ENCODE peak calls at places on chromosomes 5 and 9, in seven cellular contexts. R, Y, W, V, A, J and K are unnamed samples.

GRCh38 chr5:134122530-134122929 is 8.0 kb downstream of the TCF7 start:
- DNase-seq in R (peak), Y (no peak), W (no peak), V (no peak), A (no peak), J (no peak), K (peak)

GRCh38 chr9:138063033-138063432 is 185.5 kb downstream of the CACNA1B start:
- DNase-seq in R (peak), Y (no peak), W (no peak), V (no peak), A (no peak), J (no peak), K (peak)

GRCh38 chr5:168312606-168313297 is 21.3 kb downstream of the WWC1 start:
- DNase-seq in R (peak), Y (no peak), W (no peak), V (no peak), A (no peak), J (no peak), K (no peak)

GRCh38 chr9:116596646-116597045 is 90.5 kb upstream of the TRIM32 start:
- DNase-seq in R (no peak), Y (no peak), W (no peak), V (no peak), A (no peak), J (no peak), K (no peak)

GRCh38 chr5:171432581-171433351 is 13.3 kb downstream of the FGF18 start:
- DNase-seq in R (peak), Y (no peak), W (no peak), V (no peak), A (no peak), J (no peak), K (no peak)

GRCh38 chr5:67561145-67561932 is 364.7 kb upstream of the CD180 start:
- DNase-seq in R (no peak), Y (no peak), W (no peak), V (no peak), A (no peak), J (no peak), K (no peak)

GRCh38 chr5:83877911-83878706 is 157.5 kb upstream of the HAPLN1 start:
- DNase-seq in R (no peak), Y (no peak), W (no peak), V (no peak), A (no peak), J (no peak), K (no peak)

GRCh38 chr9:108040783-108041182 is 551.2 kb upstream of the KLF4 start:
- DNase-seq in R (no peak), Y (no peak), W (no peak), V (no peak), A (no peak), J (no peak), K (no peak)

GRCh38 chr5:17118631-17119030 is 98.8 kb upstream of the BASP1 start:
- DNase-seq in R (no peak), Y (no peak), W (no peak), V (peak), A (no peak), J (peak), K (no peak)

GRCh38 chr9:105842023-105842644 is 147.8 kb downstream of the TMEM38B start:
- DNase-seq in R (no peak), Y (no peak), W (no peak), V (no peak), A (no peak), J (peak), K (no peak)

GRCh38 chr5:151270599-151270998 is 17.6 kb downstream of the GM2A start:
- DNase-seq in R (no peak), Y (no peak), W (no peak), V (no peak), A (no peak), J (peak), K (no peak)

GRCh38 chr5:71830626-71831539 is 111.8 kb downstream of the CARTPT start:
- DNase-seq in R (no peak), Y (peak), W (peak), V (peak), A (no peak), J (no peak), K (peak)

GRCh38 chr5:16577677-16578076 is 39.1 kb downstream of the RETREG1 start:
- DNase-seq in R (no peak), Y (no peak), W (no peak), V (no peak), A (no peak), J (no peak), K (no peak)

GRCh38 chr5:96829336-96829735 is 21.6 kb upstream of the ERAP1 start:
- DNase-seq in R (no peak), Y (no peak), W (no peak), V (no peak), A (no peak), J (no peak), K (no peak)

GRCh38 chr5:125134216-125135081 is 388.0 kb upstream of the ZNF608 start:
- DNase-seq in R (no peak), Y (no peak), W (no peak), V (no peak), A (no peak), J (no peak), K (no peak)

GRCh38 chr5:1564182-1564748 is 40.5 kb upstream of the LPCAT1 start:
- DNase-seq in R (no peak), Y (no peak), W (no peak), V (peak), A (peak), J (no peak), K (no peak)

GRCh38 chr9:132288956-132289355 is 65.8 kb downstream of the SETX start:
- DNase-seq in R (no peak), Y (no peak), W (no peak), V (no peak), A (no peak), J (no peak), K (no peak)

DNA sequence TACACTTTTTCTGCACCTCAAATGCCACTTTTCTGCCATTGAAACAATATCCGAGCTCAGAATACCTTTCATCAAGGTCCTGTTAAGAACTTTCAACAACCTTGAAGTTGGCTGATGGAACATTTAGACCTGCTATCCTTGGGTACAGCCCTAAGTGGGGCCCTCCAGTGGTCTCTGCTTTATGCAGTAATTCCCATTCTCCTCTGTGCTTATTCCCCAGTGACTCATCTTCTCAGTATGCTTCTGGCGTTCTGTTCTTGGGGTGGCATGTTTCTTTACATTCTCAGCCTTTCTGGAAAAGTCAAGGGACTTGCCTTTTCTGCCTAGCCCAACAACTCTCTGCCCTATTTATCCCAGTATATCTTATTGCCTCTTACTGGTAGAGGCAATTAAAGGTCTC is 7.1 kb downstream of the ANP32B start:
- DNase-seq in R (no peak), Y (no peak), W (no peak), V (no peak), A (no peak), J (peak), K (no peak)
- H3K27ac ChIP-seq in R (peak), Y (no peak), W (no peak), V (no peak), A (no peak), J (no peak), K (no peak)

GRCh38 chr5:109006129-109006528 is 258.4 kb downstream of the FER start:
- DNase-seq in R (no peak), Y (no peak), W (no peak), V (no peak), A (no peak), J (no peak), K (no peak)

GRCh38 chr5:109003928-109004327 is 256.2 kb downstream of the FER start:
- DNase-seq in R (no peak), Y (no peak), W (no peak), V (no peak), A (no peak), J (no peak), K (no peak)

GRCh38 chr5:109005611-109006010 is 257.9 kb downstream of the FER start:
- DNase-seq in R (no peak), Y (no peak), W (no peak), V (no peak), A (no peak), J (no peak), K (no peak)
- TF ChIP-seq POLR2A in R (no peak), Y (no peak), W (no peak), V (no peak), A (no peak), J (no peak), K (no peak)

DNA sequence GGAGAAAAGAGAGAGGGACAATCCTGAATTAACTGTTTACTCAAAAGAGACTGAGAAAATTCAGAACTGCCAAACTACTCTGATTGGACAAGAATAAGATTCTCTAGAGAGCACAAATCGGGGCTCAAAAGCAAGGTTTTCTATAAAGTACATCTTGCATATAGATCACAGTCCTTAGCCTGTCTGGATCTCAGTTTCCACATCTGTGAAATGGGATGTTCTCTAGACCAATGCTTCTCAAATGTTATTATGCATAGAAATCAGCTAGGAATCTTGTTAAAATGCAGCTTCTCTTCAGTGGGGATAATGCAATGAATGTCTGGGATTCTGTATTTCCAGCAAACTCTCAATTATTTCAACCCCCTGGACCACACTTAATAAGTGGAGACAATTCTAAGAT is 231.6 kb downstream of the ESM1 start:
- DNase-seq in R (no peak), Y (no peak), W (no peak), V (no peak), A (no peak), J (no peak), K (no peak)
- H3K27ac ChIP-seq in R (peak), Y (no peak), W (no peak), V (no peak), A (no peak), J (no peak), K (no peak)

DNA sequence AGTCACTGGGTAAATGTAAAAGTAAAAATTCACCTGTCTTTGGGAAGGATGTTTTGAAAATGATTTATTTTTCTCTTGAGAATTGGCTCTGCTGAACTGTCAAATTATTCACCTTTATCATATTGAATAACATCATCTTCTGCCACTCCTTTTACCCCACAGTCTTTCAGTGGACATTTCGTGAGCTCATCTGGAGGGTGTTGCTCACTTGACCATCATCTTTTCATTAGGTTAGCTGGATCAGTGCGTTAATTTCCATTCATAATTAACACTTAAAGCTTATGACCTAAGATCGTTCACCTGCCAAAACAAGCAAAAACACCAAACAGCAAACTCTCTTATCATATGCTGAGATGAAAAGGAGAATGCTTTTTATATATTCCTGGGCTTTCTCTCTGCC is 53.4 kb upstream of the TNFAIP8 start:
- DNase-seq in R (no peak), Y (no peak), W (no peak), V (no peak), A (no peak), J (no peak), K (no peak)
- TF ChIP-seq POLR2A in R (no peak), Y (no peak), W (no peak), V (no peak), A (no peak), J (no peak), K (no peak)

DNA sequence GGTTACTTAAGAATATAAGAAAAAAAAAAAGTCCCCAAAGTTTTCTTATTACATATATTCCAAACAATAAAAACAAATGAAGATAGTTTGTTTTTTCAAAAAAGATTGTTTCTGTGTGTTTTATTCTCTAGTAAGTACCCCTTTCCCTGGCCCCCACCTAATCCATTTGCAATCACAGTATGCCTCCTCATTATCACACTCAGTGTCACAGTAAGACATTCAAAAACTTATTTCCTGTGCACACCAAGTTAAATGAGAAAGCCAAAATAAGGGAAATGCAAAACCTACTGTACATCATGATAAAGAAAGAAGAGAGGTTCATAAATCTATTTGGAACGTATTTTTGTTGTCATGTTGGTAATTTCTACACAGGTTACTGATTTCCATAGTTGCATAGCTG is 62.3 kb downstream of the ST8SIA4 start:
- DNase-seq in R (no peak), Y (no peak), W (no peak), V (no peak), A (no peak), J (no peak), K (no peak)
- H3K27ac ChIP-seq in R (peak), Y (no peak), W (no peak), V (no peak), A (no peak), J (peak), K (no peak)